ENCODE peak calls at places on chromosome 5, in nine cellular contexts. H is stomach, Y is HCT116, J is colonic mucosa, M is fibroblast of mammary gland, U is prostate gland, S is IMR-90, K is right atrium auricular region, A is fibroblast of lung. D is an unnamed sample.

GRCh38 chr5:540215-541147 is 16.2 kb upstream of the SLC9A3 start:
- DNase-seq in J (no peak), S (no peak), H (no peak), K (no peak), A (no peak), M (no peak), Y (no peak), U (no peak), D (no peak)

GRCh38 chr5:18778226-18778625 is 1144.0 kb downstream of the TAF11L14 start:
- DNase-seq in A (no peak), M (no peak), U (no peak), K (no peak), Y (no peak), S (no peak), H (no peak), J (no peak), D (no peak)

GRCh38 chr5:81750308-81751008 is 439 bp downstream of the SSBP2 start:
- DNase-seq in K (no peak), M (no peak), S (no peak), U (no peak), J (peak; percentile 21), H (peak; percentile 34), A (no peak), Y (no peak), D (no peak)

GRCh38 chr5:157197088-157197487 is 16.4 kb downstream of the ITK start:
- DNase-seq in H (no peak), K (no peak), M (no peak), J (no peak), U (no peak), A (no peak), S (no peak), Y (no peak), D (no peak)

GRCh38 chr5:100758306-100758705 is 144.8 kb downstream of the ST8SIA4 start:
- DNase-seq in K (no peak), J (no peak), S (peak; percentile 86), M (no peak), Y (no peak), A (peak; percentile 51), H (no peak), U (no peak), D (no peak)

GRCh38 chr5:134905246-134905996 is 490 bp downstream of the PCBD2 start:
- DNase-seq in A (peak; percentile 81), S (peak; percentile 74), M (peak; percentile 82), J (peak; percentile 62), Y (peak; percentile 56), U (peak; percentile 43), K (peak; percentile 70), H (peak; percentile 58), D (peak; percentile 83)

GRCh38 chr5:55600536-55601208 is 65.9 kb upstream of the PLPP1 start:
- DNase-seq in U (peak; percentile 59), H (no peak), K (peak; percentile 59), Y (no peak), J (peak; percentile 38), S (peak; percentile 60), A (peak; percentile 61), M (peak; percentile 52), D (peak; percentile 74)

GRCh38 chr5:6717247-6717646 is 4.0 kb downstream of the TENT4A start:
- DNase-seq in U (no peak), A (no peak), H (no peak), J (peak; percentile 11), Y (no peak), M (no peak), S (no peak), K (peak; percentile 54), D (no peak)

GRCh38 chr5:140794594-140795258 is at the start of gene PCDHA2:
- DNase-seq in H (no peak), S (no peak), K (no peak), A (peak; percentile 5), J (no peak), U (no peak), M (peak; percentile 3), Y (no peak), D (no peak)

GRCh38 chr5:120502531-120502930 is 38.4 kb downstream of the PRR16 start:
- DNase-seq in M (no peak), S (no peak), H (no peak), A (no peak), U (no peak), Y (no peak), K (no peak), J (no peak), D (no peak)

GRCh38 chr5:14669975-14670374 is 5.5 kb downstream of the OTULIN start:
- DNase-seq in S (peak; percentile 25), H (no peak), J (no peak), U (no peak), Y (no peak), K (no peak), A (no peak), M (peak; percentile 48), D (no peak)

GRCh38 chr5:95317085-95317484 is 32.2 kb upstream of the MCTP1 start:
- DNase-seq in J (no peak), U (no peak), H (no peak), M (no peak), K (no peak), A (no peak), Y (no peak), S (no peak), D (no peak)

GRCh38 chr5:618450-618849 is 6.3 kb downstream of the CEP72 start:
- DNase-seq in K (no peak), U (no peak), M (no peak), J (no peak), H (no peak), Y (no peak), S (no peak), A (no peak), D (no peak)

GRCh38 chr5:111372799-111373198 is 139.5 kb downstream of the STARD4 start:
- DNase-seq in S (no peak), A (no peak), U (no peak), Y (no peak), J (no peak), H (no peak), K (no peak), M (no peak), D (no peak)

GRCh38 chr5:151448038-151448985 is 909 bp downstream of the SLC36A1 start:
- DNase-seq in H (peak; percentile 43), A (peak; percentile 9), K (no peak), J (peak; percentile 59), S (no peak), Y (no peak), U (peak; percentile 22), M (peak; percentile 8), D (peak; percentile 18)
- TF ChIP-seq CTCF in H (no peak), A (peak; percentile 5), K (no peak), J (no peak), S (no peak), Y (peak; percentile 24), U (no peak), M (peak; percentile 20), D (peak; percentile 9)

GRCh38 chr5:138180841-138181240 is 1.9 kb downstream of the KIF20A start:
- DNase-seq in A (no peak), M (no peak), J (no peak), H (no peak), U (no peak), K (no peak), Y (no peak), S (no peak), D (no peak)

GRCh38 chr5:138179277-138179857 is 455 bp downstream of the KIF20A start:
- DNase-seq in H (no peak), S (no peak), J (peak; percentile 22), K (no peak), M (peak; percentile 4), A (no peak), Y (no peak), U (no peak), D (no peak)

GRCh38 chr5:138180183-138180782 is 1.4 kb downstream of the KIF20A start:
- DNase-seq in U (no peak), Y (peak; percentile 52), J (no peak), H (no peak), A (peak; percentile 65), S (peak; percentile 64), M (peak; percentile 70), K (no peak), D (peak; percentile 73)

GRCh38 chr5:138177936-138178515 is 404 bp downstream of the BRD8 start:
- DNase-seq in A (peak; percentile 43), J (peak; percentile 74), S (peak; percentile 18), U (peak; percentile 33), Y (no peak), M (peak; percentile 37), K (no peak), H (peak; percentile 31), D (peak; percentile 44)

GRCh38 chr5:138178516-138179276 is at the start of the genes BRD8 and KIF20A:
- DNase-seq in H (peak; percentile 95), J (peak; percentile 98), M (peak; percentile 96), K (peak; percentile 98), Y (peak; percentile 94), A (peak; percentile 95), S (peak; percentile 94), U (peak; percentile 95), D (peak; percentile 96)
- H3K4me3 ChIP-seq in H (peak within 1 kb of the TSS; percentile 99), J (peak within 1 kb of the TSS; percentile 91), M (peak within 1 kb of the TSS; percentile 94), K (peak within 1 kb of the TSS; percentile 94), Y (peak within 1 kb of the TSS; percentile 99), A (peak within 1 kb of the TSS; percentile 49), S (peak within 1 kb of the TSS; percentile 76), U (peak within 1 kb of the TSS; percentile 65), D (peak within 1 kb of the TSS; percentile 74)

DNA sequence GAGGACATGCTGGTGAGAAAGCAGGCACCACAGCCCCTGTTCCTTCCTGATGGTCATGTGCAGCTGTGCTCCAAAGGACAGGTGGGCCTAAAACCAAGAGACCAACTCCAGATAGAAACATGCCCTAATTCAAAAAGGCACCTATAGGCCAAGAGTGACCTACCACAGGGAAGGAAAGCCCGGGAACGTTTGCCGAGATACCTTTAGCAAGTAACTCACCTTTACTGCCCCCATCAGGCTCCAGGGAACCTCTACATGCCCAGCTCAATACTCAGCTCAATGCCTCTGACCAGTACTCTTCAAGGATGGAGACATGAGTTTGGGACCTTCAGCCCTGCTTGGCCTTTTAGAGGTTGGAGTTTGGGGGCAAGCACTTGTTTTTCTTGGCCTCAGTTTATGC is 172.8 kb upstream of the FSTL4 start:
- DNase-seq in K (no peak), J (no peak), S (no peak), Y (no peak), H (no peak), A (no peak), M (no peak), U (no peak), D (no peak)
- TF ChIP-seq CTCF in K (no peak), J (no peak), S (no peak), Y (peak; percentile 17), H (no peak), A (no peak), M (no peak), U (no peak), D (no peak)

GRCh38 chr5:7805379-7805778 is 45.6 kb downstream of the CFAP90 start:
- DNase-seq in S (peak; percentile 2), U (no peak), Y (peak; percentile 2), A (no peak), H (no peak), J (no peak), M (no peak), K (no peak), D (peak; percentile 4)

GRCh38 chr5:7801898-7802614 is 48.9 kb downstream of the CFAP90 start:
- DNase-seq in J (no peak), U (no peak), A (no peak), M (no peak), Y (no peak), S (no peak), H (no peak), K (no peak), D (no peak)

DNA sequence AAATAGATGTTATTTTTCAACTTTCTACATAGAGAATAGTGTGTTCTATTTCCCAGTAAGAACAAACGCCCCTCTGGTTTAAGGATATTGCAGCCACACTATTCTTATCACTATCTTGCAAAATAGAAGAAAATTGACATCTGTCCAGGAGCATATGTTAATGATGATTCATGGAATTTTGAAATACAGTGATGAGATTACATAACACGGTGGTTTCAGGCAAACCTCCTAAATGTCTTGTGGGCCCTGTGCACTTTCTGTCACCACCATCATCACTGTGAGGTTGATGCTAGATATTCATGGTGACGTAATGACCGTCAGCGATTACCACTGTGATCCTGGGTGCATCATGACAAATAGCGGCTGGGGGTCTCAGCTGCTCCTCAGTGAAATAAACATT is 48.1 kb downstream of the CFAP90 start:
- DNase-seq in K (no peak), M (peak; percentile 35), H (no peak), S (no peak), J (no peak), Y (no peak), A (no peak), U (no peak), D (peak; percentile 16)
- H3K4me3 ChIP-seq in K (no peak overlapping the region), M (no peak overlapping the region), H (no peak overlapping the region), S (no peak overlapping the region), J (no peak overlapping the region), Y (no peak overlapping the region), A (no peak overlapping the region), U (no peak overlapping the region), D (no peak overlapping the region)

D was measured in cardiac fibroblast.